ENCODE peak calls at places on chromosomes 16 and 17, in five cellular contexts. One of them, this sample, is unnamed.

GRCh38 chr17:37478187-37478586 is 11.5 kb upstream of the DUSP14 start:
- DNase-seq in brain microvascular endothelial cell: no peak
- DNase-seq in T1000: no peak
- DNase-seq in activated T-cell treated with anti-CD3 and anti-CD28 coated beads, Interleukin-2, amount 50 U/mL, for 48 hours: no peak
- DNase-seq in CD4-positive, CD25-positive, alpha-beta regulatory T cell: no peak
- DNase-seq in this sample: no peak

GRCh38 chr16:63066552-63066951 is 1030.3 kb upstream of the CDH8 start:
- DNase-seq in brain microvascular endothelial cell: no peak
- DNase-seq in T1000: no peak
- DNase-seq in activated T-cell treated with anti-CD3 and anti-CD28 coated beads, Interleukin-2, amount 50 U/mL, for 48 hours: no peak
- DNase-seq in CD4-positive, CD25-positive, alpha-beta regulatory T cell: no peak
- DNase-seq in this sample: no peak

GRCh38 chr17:37742762-37743611 is 1.9 kb downstream of the HNF1B start:
- DNase-seq in brain microvascular endothelial cell: no peak
- DNase-seq in T1000: no peak
- DNase-seq in activated T-cell treated with anti-CD3 and anti-CD28 coated beads, Interleukin-2, amount 50 U/mL, for 48 hours: peak
- DNase-seq in CD4-positive, CD25-positive, alpha-beta regulatory T cell: no peak
- DNase-seq in this sample: peak

GRCh38 chr16:30740364-30741251 is 7.6 kb upstream of the PHKG2 start:
- DNase-seq in brain microvascular endothelial cell: peak
- DNase-seq in T1000: peak
- DNase-seq in activated T-cell treated with anti-CD3 and anti-CD28 coated beads, Interleukin-2, amount 50 U/mL, for 48 hours: no peak
- DNase-seq in CD4-positive, CD25-positive, alpha-beta regulatory T cell: no peak
- DNase-seq in this sample: no peak

GRCh38 chr17:55237268-55237667 is 27.5 kb upstream of the HLF start:
- DNase-seq in brain microvascular endothelial cell: no peak
- DNase-seq in T1000: no peak
- DNase-seq in activated T-cell treated with anti-CD3 and anti-CD28 coated beads, Interleukin-2, amount 50 U/mL, for 48 hours: no peak
- DNase-seq in CD4-positive, CD25-positive, alpha-beta regulatory T cell: peak
- DNase-seq in this sample: no peak

GRCh38 chr16:57555831-57556230 is 13.4 kb downstream of the ADGRG5 start:
- DNase-seq in brain microvascular endothelial cell: no peak
- DNase-seq in T1000: no peak
- DNase-seq in activated T-cell treated with anti-CD3 and anti-CD28 coated beads, Interleukin-2, amount 50 U/mL, for 48 hours: peak
- DNase-seq in CD4-positive, CD25-positive, alpha-beta regulatory T cell: no peak
- DNase-seq in this sample: no peak

GRCh38 chr17:8087942-8088230 is 370 bp upstream of the ALOX12B start:
- DNase-seq in brain microvascular endothelial cell: no peak
- DNase-seq in T1000: no peak
- DNase-seq in activated T-cell treated with anti-CD3 and anti-CD28 coated beads, Interleukin-2, amount 50 U/mL, for 48 hours: no peak
- DNase-seq in CD4-positive, CD25-positive, alpha-beta regulatory T cell: no peak
- DNase-seq in this sample: no peak

GRCh38 chr17:46964315-46965265 is 14.5 kb downstream of the RPRML start:
- DNase-seq in brain microvascular endothelial cell: peak
- DNase-seq in T1000: no peak
- DNase-seq in activated T-cell treated with anti-CD3 and anti-CD28 coated beads, Interleukin-2, amount 50 U/mL, for 48 hours: no peak
- DNase-seq in CD4-positive, CD25-positive, alpha-beta regulatory T cell: no peak
- DNase-seq in this sample: no peak

GRCh38 chr16:10039220-10040096 is 142.8 kb downstream of the GRIN2A start:
- DNase-seq in brain microvascular endothelial cell: no peak
- DNase-seq in T1000: no peak
- DNase-seq in activated T-cell treated with anti-CD3 and anti-CD28 coated beads, Interleukin-2, amount 50 U/mL, for 48 hours: no peak
- DNase-seq in CD4-positive, CD25-positive, alpha-beta regulatory T cell: no peak
- DNase-seq in this sample: peak

GRCh38 chr16:566475-567361 is at the start of gene NHLRC4:
- DNase-seq in brain microvascular endothelial cell: peak
- DNase-seq in T1000: no peak
- DNase-seq in activated T-cell treated with anti-CD3 and anti-CD28 coated beads, Interleukin-2, amount 50 U/mL, for 48 hours: peak
- DNase-seq in CD4-positive, CD25-positive, alpha-beta regulatory T cell: peak
- DNase-seq in this sample: peak

GRCh38 chr17:48541036-48541573 is 3.8 kb downstream of the HOXB2 start:
- DNase-seq in brain microvascular endothelial cell: no peak
- DNase-seq in T1000: no peak
- DNase-seq in activated T-cell treated with anti-CD3 and anti-CD28 coated beads, Interleukin-2, amount 50 U/mL, for 48 hours: peak
- DNase-seq in CD4-positive, CD25-positive, alpha-beta regulatory T cell: peak
- DNase-seq in this sample: no peak

GRCh38 chr16:88939814-88940195 is 37.2 kb downstream of the CBFA2T3 start:
- DNase-seq in brain microvascular endothelial cell: no peak
- DNase-seq in T1000: no peak
- DNase-seq in activated T-cell treated with anti-CD3 and anti-CD28 coated beads, Interleukin-2, amount 50 U/mL, for 48 hours: no peak
- DNase-seq in CD4-positive, CD25-positive, alpha-beta regulatory T cell: no peak
- DNase-seq in this sample: no peak

GRCh38 chr17:33927732-33928133 is 327.4 kb upstream of the CCL2 start:
- DNase-seq in brain microvascular endothelial cell: no peak
- DNase-seq in T1000: no peak
- DNase-seq in activated T-cell treated with anti-CD3 and anti-CD28 coated beads, Interleukin-2, amount 50 U/mL, for 48 hours: no peak
- DNase-seq in CD4-positive, CD25-positive, alpha-beta regulatory T cell: no peak
- DNase-seq in this sample: peak

This sample was measured in GM13976.